ENCODE peak calls at places on chromosome 6, in ten cellular contexts. One of them, this sample, is unnamed. For H3K36me3, the result is how much of the 10 kb centered on the place peaks cover.

GRCh38 chr6:158559338-158559894 is 475 bp upstream of the TMEM181 start:
- DNase-seq in transverse colon: no peak
- DNase-seq in Peyer's patch: no peak
- DNase-seq in pancreas: no peak
- DNase-seq in neural progenitor cell: no peak
- DNase-seq in breast epithelium: no peak
- DNase-seq in upper lobe of left lung: no peak
- DNase-seq in OCI-LY7: no peak
- DNase-seq in upper lobe of right lung: no peak
- DNase-seq in colonic mucosa: no peak
- DNase-seq in this sample: no peak

GRCh38 chr6:141653590-141653989 is 479.1 kb upstream of the GJE1 start:
- DNase-seq in neural progenitor cell: no peak
- DNase-seq in Peyer's patch: no peak
- DNase-seq in upper lobe of right lung: no peak
- DNase-seq in pancreas: no peak
- DNase-seq in breast epithelium: no peak
- DNase-seq in OCI-LY7: no peak
- DNase-seq in colonic mucosa: no peak
- DNase-seq in transverse colon: no peak
- DNase-seq in upper lobe of left lung: no peak
- DNase-seq in this sample: no peak

GRCh38 chr6:144265390-144265789 is 19.7 kb upstream of the UTRN start:
- DNase-seq in colonic mucosa: no peak
- DNase-seq in breast epithelium: no peak
- DNase-seq in upper lobe of right lung: no peak
- DNase-seq in Peyer's patch: no peak
- DNase-seq in neural progenitor cell: peak
- DNase-seq in OCI-LY7: peak
- DNase-seq in upper lobe of left lung: no peak
- DNase-seq in transverse colon: no peak
- DNase-seq in pancreas: peak
- DNase-seq in this sample: peak

GRCh38 chr6:148200302-148200701 is 142.3 kb upstream of the SASH1 start:
- DNase-seq in neural progenitor cell: no peak
- DNase-seq in pancreas: peak
- DNase-seq in transverse colon: no peak
- DNase-seq in upper lobe of left lung: peak
- DNase-seq in colonic mucosa: no peak
- DNase-seq in breast epithelium: no peak
- DNase-seq in Peyer's patch: no peak
- DNase-seq in upper lobe of right lung: no peak
- DNase-seq in OCI-LY7: no peak
- DNase-seq in this sample: no peak

GRCh38 chr6:141426400-141426980 is 706.2 kb upstream of the GJE1 start:
- DNase-seq in neural progenitor cell: no peak
- DNase-seq in transverse colon: no peak
- DNase-seq in colonic mucosa: no peak
- DNase-seq in OCI-LY7: no peak
- DNase-seq in upper lobe of left lung: no peak
- DNase-seq in upper lobe of right lung: no peak
- DNase-seq in pancreas: no peak
- DNase-seq in breast epithelium: no peak
- DNase-seq in Peyer's patch: no peak
- DNase-seq in this sample: no peak

GRCh38 chr6:26383624-26384417 is 913 bp downstream of the BTN2A2 start:
- DNase-seq in colonic mucosa: peak
- DNase-seq in upper lobe of left lung: peak
- DNase-seq in neural progenitor cell: peak
- DNase-seq in upper lobe of right lung: no peak
- DNase-seq in transverse colon: peak
- DNase-seq in OCI-LY7: peak
- DNase-seq in breast epithelium: no peak
- DNase-seq in Peyer's patch: peak
- DNase-seq in pancreas: peak
- DNase-seq in this sample: no peak

GRCh38 chr6:75643173-75643572 is 41.5 kb downstream of the SENP6 start:
- DNase-seq in pancreas: no peak
- DNase-seq in transverse colon: no peak
- DNase-seq in OCI-LY7: no peak
- DNase-seq in neural progenitor cell: no peak
- DNase-seq in upper lobe of left lung: no peak
- DNase-seq in upper lobe of right lung: no peak
- DNase-seq in breast epithelium: no peak
- DNase-seq in Peyer's patch: no peak
- DNase-seq in colonic mucosa: no peak
- DNase-seq in this sample: no peak

GRCh38 chr6:55668625-55669024 is 89.6 kb upstream of the HMGCLL1 start:
- DNase-seq in pancreas: no peak
- DNase-seq in breast epithelium: no peak
- DNase-seq in colonic mucosa: no peak
- DNase-seq in transverse colon: no peak
- DNase-seq in upper lobe of right lung: no peak
- DNase-seq in upper lobe of left lung: no peak
- DNase-seq in Peyer's patch: no peak
- DNase-seq in neural progenitor cell: no peak
- DNase-seq in OCI-LY7: no peak
- DNase-seq in this sample: no peak

GRCh38 chr6:1613631-1614447 is 4.1 kb downstream of the FOXC1 start:
- DNase-seq in breast epithelium: no peak
- DNase-seq in upper lobe of right lung: no peak
- DNase-seq in OCI-LY7: no peak
- DNase-seq in neural progenitor cell: peak
- DNase-seq in transverse colon: no peak
- DNase-seq in pancreas: no peak
- DNase-seq in colonic mucosa: no peak
- DNase-seq in Peyer's patch: peak
- DNase-seq in upper lobe of left lung: no peak
- DNase-seq in this sample: no peak

GRCh38 chr6:63476302-63476701 is 96.0 kb upstream of the LOC128125822 start:
- DNase-seq in upper lobe of right lung: no peak
- DNase-seq in breast epithelium: no peak
- DNase-seq in OCI-LY7: no peak
- DNase-seq in Peyer's patch: no peak
- DNase-seq in transverse colon: no peak
- DNase-seq in upper lobe of left lung: no peak
- DNase-seq in colonic mucosa: no peak
- DNase-seq in neural progenitor cell: peak
- DNase-seq in pancreas: no peak
- DNase-seq in this sample: no peak

GRCh38 chr6:52233975-52234823 is 10.1 kb downstream of the IL17F start:
- DNase-seq in upper lobe of right lung: no peak
- DNase-seq in colonic mucosa: peak
- DNase-seq in upper lobe of left lung: no peak
- DNase-seq in pancreas: peak
- DNase-seq in OCI-LY7: peak
- DNase-seq in neural progenitor cell: peak
- DNase-seq in breast epithelium: no peak
- DNase-seq in transverse colon: peak
- DNase-seq in Peyer's patch: peak
- DNase-seq in this sample: no peak

GRCh38 chr6:160965893-160966292 is 25.7 kb upstream of the MAP3K4 start:
- DNase-seq in breast epithelium: no peak
- DNase-seq in upper lobe of left lung: no peak
- DNase-seq in neural progenitor cell: no peak
- DNase-seq in transverse colon: no peak
- DNase-seq in Peyer's patch: no peak
- DNase-seq in upper lobe of right lung: no peak
- DNase-seq in colonic mucosa: no peak
- DNase-seq in pancreas: no peak
- DNase-seq in OCI-LY7: no peak
- DNase-seq in this sample: no peak

GRCh38 chr6:5223309-5223708 is 37.4 kb downstream of the LYRM4 start:
- DNase-seq in upper lobe of left lung: no peak
- DNase-seq in upper lobe of right lung: no peak
- DNase-seq in transverse colon: no peak
- DNase-seq in colonic mucosa: no peak
- DNase-seq in breast epithelium: no peak
- DNase-seq in neural progenitor cell: no peak
- DNase-seq in Peyer's patch: no peak
- DNase-seq in OCI-LY7: no peak
- DNase-seq in pancreas: no peak
- DNase-seq in this sample: no peak

GRCh38 chr6:129598244-129599187 is 111.5 kb downstream of the ARHGAP18 start:
- DNase-seq in Peyer's patch: no peak
- DNase-seq in upper lobe of left lung: no peak
- DNase-seq in breast epithelium: no peak
- DNase-seq in transverse colon: no peak
- DNase-seq in colonic mucosa: no peak
- DNase-seq in neural progenitor cell: peak
- DNase-seq in pancreas: no peak
- DNase-seq in OCI-LY7: peak
- DNase-seq in upper lobe of right lung: no peak
- DNase-seq in this sample: peak

GRCh38 chr6:10418862-10419748 is 4.2 kb upstream of the TFAP2A start:
- DNase-seq in Peyer's patch: no peak
- DNase-seq in upper lobe of left lung: no peak
- DNase-seq in colonic mucosa: no peak
- DNase-seq in breast epithelium: peak
- DNase-seq in pancreas: no peak
- DNase-seq in transverse colon: no peak
- DNase-seq in OCI-LY7: no peak
- DNase-seq in upper lobe of right lung: peak
- DNase-seq in neural progenitor cell: peak
- DNase-seq in this sample: peak

GRCh38 chr6:30490031-30490876 is 945 bp downstream of the HLA-E start:
- DNase-seq in pancreas: peak
- DNase-seq in transverse colon: peak
- DNase-seq in Peyer's patch: peak
- DNase-seq in OCI-LY7: peak
- DNase-seq in breast epithelium: peak
- DNase-seq in colonic mucosa: peak
- DNase-seq in upper lobe of left lung: peak
- DNase-seq in neural progenitor cell: peak
- DNase-seq in upper lobe of right lung: peak
- DNase-seq in this sample: peak

GRCh38 chr6:72811971-72812421 is 190.1 kb downstream of the KCNQ5 start:
- DNase-seq in breast epithelium: no peak
- DNase-seq in Peyer's patch: no peak
- DNase-seq in upper lobe of right lung: no peak
- DNase-seq in neural progenitor cell: no peak
- DNase-seq in colonic mucosa: no peak
- DNase-seq in OCI-LY7: no peak
- DNase-seq in pancreas: no peak
- DNase-seq in upper lobe of left lung: no peak
- DNase-seq in transverse colon: no peak
- DNase-seq in this sample: no peak

GRCh38 chr6:131368077-131368911 is 204.7 kb upstream of the ARG1 start:
- DNase-seq in colonic mucosa: peak
- DNase-seq in OCI-LY7: peak
- DNase-seq in Peyer's patch: peak
- DNase-seq in neural progenitor cell: peak
- DNase-seq in pancreas: peak
- DNase-seq in upper lobe of right lung: peak
- DNase-seq in upper lobe of left lung: peak
- DNase-seq in breast epithelium: peak
- DNase-seq in transverse colon: peak
- DNase-seq in this sample: peak

GRCh38 chr6:166112580-166112979 is 55.1 kb downstream of the TBXT start:
- DNase-seq in upper lobe of left lung: no peak
- DNase-seq in upper lobe of right lung: no peak
- DNase-seq in OCI-LY7: no peak
- DNase-seq in colonic mucosa: no peak
- DNase-seq in Peyer's patch: no peak
- DNase-seq in transverse colon: no peak
- DNase-seq in breast epithelium: no peak
- DNase-seq in neural progenitor cell: no peak
- DNase-seq in pancreas: no peak
- DNase-seq in this sample: no peak

GRCh38 chr6:150177260-150178246 is 34.7 kb downstream of the PPP1R14C start:
- DNase-seq in OCI-LY7: no peak
- DNase-seq in upper lobe of left lung: no peak
- DNase-seq in upper lobe of right lung: no peak
- DNase-seq in colonic mucosa: peak
- DNase-seq in neural progenitor cell: no peak
- DNase-seq in breast epithelium: no peak
- DNase-seq in transverse colon: peak
- DNase-seq in Peyer's patch: peak
- DNase-seq in pancreas: peak
- DNase-seq in this sample: no peak

GRCh38 chr6:41153451-41153850 is 696 bp downstream of the TREML1 start:
- DNase-seq in pancreas: no peak
- DNase-seq in OCI-LY7: no peak
- DNase-seq in breast epithelium: no peak
- DNase-seq in upper lobe of right lung: no peak
- DNase-seq in upper lobe of left lung: no peak
- DNase-seq in neural progenitor cell: no peak
- DNase-seq in transverse colon: no peak
- DNase-seq in Peyer's patch: no peak
- DNase-seq in colonic mucosa: no peak
- DNase-seq in this sample: no peak

GRCh38 chr6:105280033-105280432 is 100.2 kb upstream of the POPDC3 start:
- DNase-seq in breast epithelium: no peak
- DNase-seq in upper lobe of right lung: no peak
- DNase-seq in transverse colon: no peak
- DNase-seq in Peyer's patch: no peak
- DNase-seq in upper lobe of left lung: peak
- DNase-seq in neural progenitor cell: no peak
- DNase-seq in pancreas: no peak
- DNase-seq in OCI-LY7: no peak
- DNase-seq in colonic mucosa: no peak
- DNase-seq in this sample: no peak
- H3K36me3 ChIP-seq in breast epithelium: under half
- H3K36me3 ChIP-seq in upper lobe of right lung: half or more
- H3K36me3 ChIP-seq in transverse colon: half or more
- H3K36me3 ChIP-seq in Peyer's patch: under half
- H3K36me3 ChIP-seq in upper lobe of left lung: half or more
- H3K36me3 ChIP-seq in neural progenitor cell: under half
- H3K36me3 ChIP-seq in pancreas: under half
- H3K36me3 ChIP-seq in OCI-LY7: under half
- H3K36me3 ChIP-seq in colonic mucosa: under half
- H3K36me3 ChIP-seq in this sample: under half

GRCh38 chr6:19873031-19873430 is 35.9 kb downstream of the ID4 start:
- DNase-seq in OCI-LY7: peak
- DNase-seq in Peyer's patch: no peak
- DNase-seq in colonic mucosa: no peak
- DNase-seq in breast epithelium: no peak
- DNase-seq in neural progenitor cell: peak
- DNase-seq in upper lobe of left lung: no peak
- DNase-seq in pancreas: no peak
- DNase-seq in upper lobe of right lung: no peak
- DNase-seq in transverse colon: no peak
- DNase-seq in this sample: no peak
- TF ChIP-seq CTCF in OCI-LY7: peak
- TF ChIP-seq CTCF in Peyer's patch: no peak
- TF ChIP-seq CTCF in colonic mucosa: no peak
- TF ChIP-seq CTCF in breast epithelium: no peak
- TF ChIP-seq CTCF in neural progenitor cell: peak
- TF ChIP-seq CTCF in upper lobe of left lung: no peak
- TF ChIP-seq CTCF in pancreas: no peak
- TF ChIP-seq CTCF in upper lobe of right lung: no peak
- TF ChIP-seq CTCF in transverse colon: no peak
- TF ChIP-seq CTCF in this sample: peak

GRCh38 chr6:34829137-34829536 is 37.3 kb downstream of the BLTP3A start:
- DNase-seq in Peyer's patch: no peak
- DNase-seq in transverse colon: no peak
- DNase-seq in neural progenitor cell: no peak
- DNase-seq in upper lobe of right lung: no peak
- DNase-seq in breast epithelium: no peak
- DNase-seq in pancreas: no peak
- DNase-seq in colonic mucosa: no peak
- DNase-seq in OCI-LY7: no peak
- DNase-seq in upper lobe of left lung: no peak
- DNase-seq in this sample: no peak
- H3K36me3 ChIP-seq in Peyer's patch: under half
- H3K36me3 ChIP-seq in transverse colon: under half
- H3K36me3 ChIP-seq in neural progenitor cell: under half
- H3K36me3 ChIP-seq in upper lobe of right lung: half or more
- H3K36me3 ChIP-seq in breast epithelium: under half
- H3K36me3 ChIP-seq in pancreas: under half
- H3K36me3 ChIP-seq in colonic mucosa: under half
- H3K36me3 ChIP-seq in OCI-LY7: half or more
- H3K36me3 ChIP-seq in upper lobe of left lung: under half
- H3K36me3 ChIP-seq in this sample: under half

GRCh38 chr6:121849477-121849876 is 414.0 kb downstream of the GJA1 start:
- DNase-seq in upper lobe of right lung: no peak
- DNase-seq in breast epithelium: no peak
- DNase-seq in OCI-LY7: peak
- DNase-seq in neural progenitor cell: peak
- DNase-seq in colonic mucosa: peak
- DNase-seq in pancreas: peak
- DNase-seq in transverse colon: peak
- DNase-seq in Peyer's patch: peak
- DNase-seq in upper lobe of left lung: peak
- DNase-seq in this sample: no peak
- TF ChIP-seq CTCF in upper lobe of right lung: peak
- TF ChIP-seq CTCF in breast epithelium: peak
- TF ChIP-seq CTCF in OCI-LY7: peak
- TF ChIP-seq CTCF in neural progenitor cell: peak
- TF ChIP-seq CTCF in colonic mucosa: no peak
- TF ChIP-seq CTCF in pancreas: peak
- TF ChIP-seq CTCF in transverse colon: peak
- TF ChIP-seq CTCF in Peyer's patch: no peak
- TF ChIP-seq CTCF in upper lobe of left lung: peak
- TF ChIP-seq CTCF in this sample: peak